ENCODE peak calls at places on chromosomes 5 and 9, in six cellular contexts. N, J, R, G, T and U are unnamed samples. For H3K27me3, the result is how much of the 10 kb centered on the place peaks cover.

GRCh38 chr9:124477211-124478013 is 27.2 kb downstream of the ADGRD2 start:
- ATAC-seq in N (no peak), J (no peak), R (no peak), G (peak), T (peak), U (no peak)

GRCh38 chr5:14863105-14863504 is 8.5 kb downstream of the ANKH start:
- ATAC-seq in N (no peak), J (no peak), R (no peak), G (no peak), T (no peak), U (no peak)

GRCh38 chr5:150346592-150346991 is 10.9 kb upstream of the TCOF1 start:
- ATAC-seq in N (no peak), J (no peak), R (no peak), G (no peak), T (no peak), U (no peak)

GRCh38 chr9:38048319-38048969 is 20.6 kb downstream of the SHB start:
- ATAC-seq in N (no peak), J (peak), R (no peak), G (no peak), T (peak), U (no peak)

GRCh38 chr5:10301266-10301665 is 6.4 kb downstream of the CMBL start:
- ATAC-seq in N (no peak), J (no peak), R (no peak), G (peak), T (no peak), U (no peak)

GRCh38 chr9:127612993-127613954 is 1.2 kb downstream of the STXBP1 start:
- ATAC-seq in N (no peak), J (peak), R (peak), G (peak), T (peak), U (peak)

GRCh38 chr5:547086-547924 is 23.1 kb upstream of the SLC9A3 start:
- ATAC-seq in N (no peak), J (peak), R (no peak), G (no peak), T (no peak), U (no peak)

GRCh38 chr9:84761137-84761808 is 91.7 kb downstream of the NTRK2 start:
- ATAC-seq in N (peak), J (no peak), R (no peak), G (no peak), T (no peak), U (no peak)

GRCh38 chr5:144325532-144325931 is 154.9 kb downstream of the KCTD16 start:
- ATAC-seq in N (no peak), J (no peak), R (no peak), G (no peak), T (no peak), U (no peak)

GRCh38 chr5:59583151-59583809 is 310.2 kb downstream of the PDE4D start:
- ATAC-seq in N (no peak), J (no peak), R (peak), G (no peak), T (no peak), U (no peak)

GRCh38 chr5:149150457-149150856 is 9.2 kb downstream of the ABLIM3 start:
- ATAC-seq in N (no peak), J (no peak), R (no peak), G (no peak), T (no peak), U (no peak)

GRCh38 chr5:137792291-137792690 is 38.1 kb upstream of the HNRNPA0 start:
- ATAC-seq in N (peak), J (no peak), R (no peak), G (no peak), T (no peak), U (no peak)

GRCh38 chr5:154611341-154611767 is 133.3 kb upstream of the HAND1 start:
- ATAC-seq in N (no peak), J (no peak), R (no peak), G (no peak), T (no peak), U (no peak)

GRCh38 chr5:59126665-59127354 is 543.9 kb downstream of the RAB3C start:
- ATAC-seq in N (no peak), J (no peak), R (peak), G (no peak), T (peak), U (no peak)

GRCh38 chr9:125346351-125346750 is 84.7 kb downstream of the GAPVD1 start:
- ATAC-seq in N (no peak), J (peak), R (no peak), G (no peak), T (no peak), U (no peak)

GRCh38 chr9:81499021-81499454 is 190.3 kb downstream of the TLE1 start:
- ATAC-seq in N (no peak), J (no peak), R (no peak), G (no peak), T (no peak), U (peak)

GRCh38 chr5:142356318-142356715 is 31.5 kb upstream of the SPRY4 start:
- ATAC-seq in N (peak), J (no peak), R (no peak), G (no peak), T (no peak), U (peak)

GRCh38 chr9:130499804-130500263 is 55.1 kb downstream of the ASS1 start:
- ATAC-seq in N (no peak), J (peak), R (no peak), G (peak), T (peak), U (no peak)

GRCh38 chr9:15416880-15417279 is 5.8 kb upstream of the SNAPC3 start:
- ATAC-seq in N (peak), J (peak), R (peak), G (peak), T (peak), U (peak)

GRCh38 chr5:181221792-181222629 is 1.1 kb upstream of the TRIM41 start:
- ATAC-seq in N (peak), J (peak), R (peak), G (peak), T (peak), U (peak)
- TF ChIP-seq POLR2A in N (peak), J (no peak), R (no peak), G (peak), T (no peak), U (peak)

DNA sequence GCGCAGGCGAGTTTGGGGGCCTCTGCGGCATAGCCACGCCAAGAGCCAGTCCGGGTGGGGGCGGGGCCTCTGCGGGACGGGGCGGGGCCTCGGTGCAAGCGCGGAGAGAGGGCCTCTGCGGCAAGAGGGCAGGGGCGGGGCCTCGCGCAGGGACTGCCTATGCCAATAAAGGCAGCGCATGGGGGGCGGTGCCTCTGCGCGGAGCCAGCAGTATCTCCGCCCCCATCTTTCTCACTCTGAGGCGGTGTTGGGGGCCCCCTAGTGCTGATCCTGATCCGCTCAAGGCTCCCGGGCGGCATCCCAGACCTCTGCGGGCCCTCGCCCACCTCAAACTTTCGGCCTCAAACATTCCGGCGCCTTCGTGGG is 9.2 kb upstream of the GPRIN1 start:
- ATAC-seq in N (peak), J (peak), R (peak), G (peak), T (peak), U (peak)
- H3K27me3 ChIP-seq in N (under half), J (half or more), R (under half), G (half or more), T (under half), U (half or more)

DNA sequence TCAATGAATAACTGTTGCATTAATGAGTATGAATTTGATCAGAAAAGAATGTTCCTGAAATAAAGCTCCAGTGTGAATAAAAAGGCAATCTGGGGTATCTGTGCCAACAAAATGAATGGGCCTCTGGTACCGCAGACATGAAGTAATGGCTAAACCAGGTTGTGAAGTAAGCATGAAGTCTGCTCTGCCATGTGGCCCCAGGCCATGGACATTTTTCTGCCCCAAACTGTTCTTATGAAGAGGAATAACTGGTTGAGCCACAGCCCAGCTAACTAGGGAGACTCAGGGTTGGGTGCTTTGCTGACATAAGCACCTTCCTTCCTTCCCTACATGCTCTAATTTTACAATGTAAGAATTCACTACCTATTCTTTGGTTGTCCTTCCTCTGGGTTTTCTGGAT is 147.4 kb upstream of the LRRTM2 start:
- ATAC-seq in N (no peak), J (no peak), R (no peak), G (no peak), T (no peak), U (no peak)
- TF ChIP-seq POLR2AphosphoS5 in N (no peak), J (no peak), R (no peak), G (no peak), T (no peak), U (no peak)

GRCh38 chr9:27530915-27531762 is 1.5 kb upstream of the MOB3B start:
- ATAC-seq in N (no peak), J (no peak), R (no peak), G (no peak), T (no peak), U (no peak)
- TF ChIP-seq POLR2A in N (no peak), J (no peak), R (no peak), G (no peak), T (no peak), U (no peak)